ENCODE peak calls at places on chromosomes 7 and 10, in ten cellular contexts. F, Q, V, M, O, T, B, J, A and Y are unnamed samples.

GRCh38 chr7:27172823-27173411 is 1.2 kb downstream of the HOXA10 start:
- DNase-seq in A (no peak), B (no peak), F (no peak), Q (no peak), J (no peak), V (no peak), T (peak; percentile 80), O (peak; percentile 76), M (peak; percentile 70), Y (no peak)

GRCh38 chr7:41013117-41013516 is 689.8 kb downstream of the INHBA start:
- DNase-seq in B (no peak), T (no peak), J (no peak), Q (no peak), O (no peak), M (no peak), V (no peak), F (no peak), A (no peak), Y (no peak)

GRCh38 chr7:100401811-100402210 is 26.7 kb downstream of the ZCWPW1 start:
- DNase-seq in O (no peak), B (no peak), Q (no peak), F (no peak), J (no peak), A (no peak), V (no peak), T (no peak), M (no peak), Y (no peak)

GRCh38 chr10:77532068-77532467 is 105.5 kb downstream of the KCNMA1 start:
- DNase-seq in O (peak; percentile 39), F (no peak), Q (peak; percentile 15), J (no peak), B (no peak), V (peak; percentile 65), A (no peak), M (no peak), T (no peak), Y (no peak)

GRCh38 chr10:60096761-60097513 is 190.6 kb upstream of the CCDC6 start:
- DNase-seq in B (no peak), M (no peak), V (no peak), F (no peak), O (no peak), T (no peak), Q (no peak), J (no peak), A (no peak), Y (no peak)

GRCh38 chr10:33509231-33509871 is 174.9 kb upstream of the NRP1 start:
- DNase-seq in B (peak; percentile 20), T (peak; percentile 64), O (no peak), Q (peak; percentile 67), M (peak; percentile 55), A (no peak), J (no peak), V (peak; percentile 86), F (peak; percentile 27), Y (no peak)

GRCh38 chr7:9719303-9719702 is 1254.4 kb upstream of the PHF14 start:
- DNase-seq in J (no peak), T (no peak), A (no peak), Q (no peak), B (no peak), F (no peak), V (no peak), M (no peak), O (no peak), Y (no peak)

GRCh38 chr7:108235451-108236061 is 105.4 kb upstream of the LAMB4 start:
- DNase-seq in B (no peak), M (peak; percentile 45), O (no peak), J (no peak), F (no peak), T (peak; percentile 40), Q (no peak), V (peak; percentile 65), A (no peak), Y (no peak)

GRCh38 chr7:29825750-29826529 is 19.6 kb downstream of the WIPF3 start:
- DNase-seq in J (no peak), O (no peak), Q (no peak), B (no peak), F (no peak), V (no peak), M (no peak), T (no peak), A (no peak), Y (no peak)

GRCh38 chr7:139715194-139715815 is 62.5 kb downstream of the HIPK2 start:
- DNase-seq in J (no peak), B (no peak), V (no peak), F (no peak), O (no peak), Q (no peak), T (peak; percentile 18), A (no peak), M (no peak), Y (no peak)